ENCODE peak calls at places on chromosomes 2 and 18, in four cellular contexts. J is foreskin fibroblast; Z is GM06990; H is effector memory CD4-positive, alpha-beta T cell. A is an unnamed sample.

GRCh38 chr2:135773319-135773718 is 31.7 kb downstream of the UBXN4 start:
- DNase-seq in J (peak), Z (no peak), H (no peak), A (no peak)

GRCh38 chr18:55264108-55264507 is 304.8 kb upstream of the CCDC68 start:
- DNase-seq in J (no peak), Z (peak), H (no peak), A (peak)

GRCh38 chr2:127721311-127721977 is 20.1 kb downstream of the SFT2D3 start:
- DNase-seq in J (peak), Z (no peak), H (no peak), A (peak)

GRCh38 chr2:37658682-37659081 is 12.8 kb downstream of the CDC42EP3 start:
- DNase-seq in J (no peak), Z (no peak), H (no peak), A (no peak)

GRCh38 chr2:178188466-178188865 is 5.8 kb upstream of the OSBPL6 start:
- DNase-seq in J (peak), Z (no peak), H (no peak), A (no peak)

GRCh38 chr18:69557246-69557781 is 156.6 kb downstream of the DOK6 start:
- DNase-seq in J (no peak), Z (no peak), H (no peak), A (no peak)

GRCh38 chr2:69844560-69844959 is 15.1 kb downstream of the GMCL1 start:
- DNase-seq in J (no peak), Z (no peak), H (no peak), A (no peak)

GRCh38 chr2:43345391-43345813 is 119.0 kb upstream of the ZFP36L2 start:
- DNase-seq in J (no peak), Z (no peak), H (no peak), A (peak)

GRCh38 chr2:212517693-212518092 is 20.9 kb downstream of the ERBB4 start:
- DNase-seq in J (no peak), Z (no peak), H (no peak), A (no peak)

GRCh38 chr18:24656571-24656971 is 196.1 kb downstream of the HRH4 start:
- DNase-seq in J (peak), Z (no peak), H (no peak), A (peak)

GRCh38 chr2:126748188-126748760 is 92.3 kb downstream of the GYPC start:
- DNase-seq in J (no peak), Z (no peak), H (no peak), A (no peak)

GRCh38 chr2:34578641-34579040 is 979.5 kb upstream of the FAM98A start:
- DNase-seq in J (no peak), Z (no peak), H (no peak), A (no peak)

GRCh38 chr2:98761267-98761781 is 30.4 kb upstream of the MGAT4A start:
- DNase-seq in J (no peak), Z (peak), H (peak), A (no peak)

GRCh38 chr2:73841912-73842738 is 13.4 kb downstream of the STAMBP start:
- DNase-seq in J (no peak), Z (no peak), H (no peak), A (no peak)

GRCh38 chr2:21194828-21195227 is 71.1 kb downstream of the TDRD15 start:
- DNase-seq in J (no peak), Z (no peak), H (no peak), A (no peak)

GRCh38 chr2:191758420-191759199 is 80.7 kb downstream of the NABP1 start:
- DNase-seq in J (peak), Z (peak), H (peak), A (peak)
- H3K4me3 ChIP-seq in J (no peak), Z (no peak), H (no peak), A (no peak)

DNA sequence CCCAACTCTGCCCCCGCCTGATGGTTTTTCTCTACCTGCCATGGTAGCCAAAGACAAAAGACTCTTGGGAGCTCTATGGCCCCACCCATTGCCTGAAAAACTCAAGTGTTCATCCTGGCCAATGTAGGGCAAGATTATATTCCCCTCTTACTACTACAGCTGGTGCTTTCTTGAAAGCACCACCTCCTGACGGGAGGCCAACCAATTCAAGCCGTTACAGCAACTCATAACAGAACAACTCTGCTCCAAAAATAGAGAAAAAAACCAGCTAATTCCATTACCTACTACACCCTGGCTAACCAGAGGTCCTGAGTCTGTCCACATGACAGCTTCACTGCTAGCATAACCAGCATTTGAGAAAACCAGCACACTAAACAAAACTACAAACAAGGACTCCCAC is 127.5 kb upstream of the GAREM1 start:
- DNase-seq in J (no peak), Z (no peak), H (no peak), A (no peak)
- H3K4me3 ChIP-seq in J (no peak), Z (no peak), H (no peak), A (no peak)

GRCh38 chr2:238926761-238927611 is 79.1 kb downstream of the TWIST2 start:
- DNase-seq in J (no peak), Z (no peak), H (no peak), A (no peak)

GRCh38 chr2:238930216-238930615 is 82.3 kb downstream of the TWIST2 start:
- DNase-seq in J (no peak), Z (no peak), H (no peak), A (no peak)

GRCh38 chr2:238927746-238928519 is 80.0 kb downstream of the TWIST2 start:
- DNase-seq in J (no peak), Z (no peak), H (no peak), A (no peak)

GRCh38 chr2:238928520-238929241 is 80.8 kb downstream of the TWIST2 start:
- DNase-seq in J (no peak), Z (no peak), H (no peak), A (no peak)

DNA sequence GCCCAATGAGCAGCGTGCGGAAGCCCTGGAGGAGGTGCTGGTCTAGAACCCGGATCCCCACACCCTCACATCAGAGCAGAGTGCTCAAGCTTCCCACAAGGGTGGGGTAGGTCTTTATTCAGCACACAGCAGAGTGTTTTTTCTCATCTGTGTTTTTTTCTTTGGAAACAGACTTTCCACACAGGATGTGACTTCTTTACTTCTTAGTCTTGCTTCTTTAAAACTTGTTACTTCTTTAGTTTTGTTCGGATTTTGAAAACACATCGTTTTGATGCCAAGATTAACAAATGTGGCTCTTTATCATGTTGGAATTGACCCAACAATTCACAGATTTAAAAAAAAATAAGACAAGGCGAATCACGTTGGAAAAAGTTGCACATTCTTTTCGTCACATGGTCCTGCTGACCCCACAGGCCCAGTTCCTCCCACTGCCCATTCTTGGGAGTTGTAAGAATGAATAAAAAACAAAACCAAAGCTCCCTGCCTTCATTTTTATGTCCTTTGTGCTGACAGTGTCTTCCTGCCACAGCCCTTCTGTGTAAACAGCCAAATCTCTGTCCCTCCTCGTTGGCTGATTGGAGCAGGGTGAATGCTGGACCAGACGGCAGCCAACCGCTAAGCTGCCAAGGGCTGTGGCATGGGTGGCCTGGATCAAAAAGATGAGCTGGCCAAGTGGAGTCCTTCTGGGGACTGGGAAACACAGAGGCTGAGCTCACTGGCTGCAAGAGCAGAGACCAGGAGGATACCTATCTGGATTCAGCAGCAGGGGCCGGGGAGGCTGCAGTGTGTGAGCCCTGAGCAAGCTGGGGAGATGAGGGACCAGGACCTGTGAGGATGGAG is 81.6 kb downstream of the TWIST2 start:
- DNase-seq in J (peak), Z (no peak), H (no peak), A (peak)
- H3K4me3 ChIP-seq in J (no peak), Z (no peak), H (no peak), A (no peak)

DNA sequence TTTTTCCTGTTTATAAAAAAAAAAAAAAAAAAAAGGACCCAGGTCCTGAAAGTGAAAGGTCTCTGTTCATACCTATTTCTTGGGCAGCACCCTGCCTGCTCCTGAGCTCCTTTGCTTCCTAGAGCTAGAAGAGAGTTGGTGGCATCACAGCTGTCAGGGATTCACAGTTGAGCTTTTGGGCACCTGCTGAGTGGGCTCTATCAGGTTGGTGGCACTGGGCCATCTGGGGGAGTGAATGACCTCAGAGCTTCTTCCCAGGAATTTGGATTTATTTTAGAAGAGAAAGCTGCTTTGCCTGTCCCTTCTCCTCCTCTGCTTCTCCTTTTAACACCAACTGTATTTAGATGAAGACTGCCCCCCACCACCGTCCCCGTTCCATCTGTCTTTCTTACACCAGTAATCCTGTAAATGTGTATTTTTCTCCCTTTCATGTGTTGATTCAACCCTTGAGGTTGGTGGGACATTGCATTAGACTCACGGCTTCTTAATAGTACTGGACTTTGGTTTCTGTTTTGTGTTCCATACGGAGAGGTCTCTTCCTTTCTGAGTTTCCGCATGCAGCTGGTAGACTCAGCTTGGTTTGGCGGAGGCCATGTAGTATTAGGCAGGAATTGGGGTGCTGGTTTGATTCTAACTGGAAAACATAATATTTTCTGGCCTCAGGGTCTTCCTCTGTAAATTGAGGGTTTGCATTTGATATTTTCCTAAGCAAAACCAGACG is 7.6 kb upstream of the MGAT5 start:
- DNase-seq in J (no peak), Z (no peak), H (no peak), A (no peak)
- H3K4me3 ChIP-seq in J (no peak), Z (no peak), H (peak), A (no peak)

DNA sequence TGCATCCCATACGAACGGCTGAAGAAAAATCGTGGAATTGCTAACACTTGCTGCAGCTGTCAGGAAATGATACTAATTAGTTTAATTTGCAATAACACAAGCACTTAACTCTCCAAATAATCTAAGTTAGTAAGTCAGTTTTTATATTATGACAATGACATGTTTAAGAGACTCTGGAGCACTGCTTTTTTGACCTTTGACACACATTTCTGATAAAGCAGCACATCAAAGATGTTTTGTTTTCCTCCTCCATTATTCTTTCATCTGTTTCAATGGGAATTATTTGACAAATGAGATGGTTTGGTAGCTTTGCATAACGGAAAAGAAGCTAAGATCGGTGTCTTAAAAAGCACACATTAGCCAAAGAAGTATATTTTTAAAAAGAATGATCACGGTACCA is 123.8 kb upstream of the SATB2 start:
- DNase-seq in J (no peak), Z (no peak), H (no peak), A (peak)
- H3K4me3 ChIP-seq in J (peak), Z (no peak), H (no peak), A (peak)

DNA sequence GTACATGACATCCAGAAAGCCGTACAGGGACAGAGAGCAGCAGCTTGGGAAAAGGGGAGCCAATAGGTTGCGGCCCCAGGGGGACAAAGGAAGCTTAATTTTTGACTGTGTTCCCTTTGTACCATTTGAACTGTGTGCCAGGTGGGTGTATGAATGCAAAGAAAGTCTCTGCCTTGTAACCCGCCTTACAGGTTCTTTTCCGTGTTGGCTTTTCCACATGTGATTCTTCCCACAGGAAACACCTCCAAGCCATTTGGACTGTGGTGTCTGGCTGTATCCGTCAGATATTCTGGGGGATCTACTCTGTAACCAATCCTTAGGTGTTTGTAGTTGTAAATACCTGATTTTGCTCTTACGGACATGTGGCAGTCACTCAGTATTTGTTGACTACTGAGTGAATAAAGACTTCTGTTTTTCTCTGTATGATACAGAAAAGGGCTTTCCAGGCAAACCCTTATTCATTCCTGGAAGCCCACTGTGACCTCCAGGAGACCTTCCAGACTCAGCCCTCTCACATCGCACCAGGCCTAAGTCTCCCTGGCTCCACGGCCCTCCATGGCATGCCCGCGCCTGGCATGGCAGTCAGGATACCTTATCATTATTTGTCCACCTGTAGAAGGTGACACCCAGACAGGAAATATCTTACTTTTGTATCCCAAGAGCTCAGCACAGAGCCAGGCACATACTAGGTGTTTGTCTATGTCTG is 1.2 kb downstream of the LRRFIP1 start:
- DNase-seq in J (no peak), Z (no peak), H (no peak), A (no peak)
- H3K4me3 ChIP-seq in J (peak), Z (no peak), H (no peak), A (peak)

GRCh38 chr2:157820202-157820601 is 55.9 kb downstream of the ACVR1 start:
- DNase-seq in J (no peak), Z (no peak), H (no peak), A (no peak)
- H3K4me3 ChIP-seq in J (no peak), Z (no peak), H (no peak), A (no peak)